ENCODE peak calls at places on chromosomes 2 and 18, in nine cellular contexts. M is fibroblast of mammary gland; I is activated CD8-positive, alpha-beta memory T cell treated with anti-CD3 and anti-CD28 coated beads, Interleukin-2, amount 50 U/mL, for 48 hours; E is stimulated activated CD4-positive, alpha-beta T cell treated with anti-CD3 and anti-CD28 coated beads, TNF-alpha, amount 100 ng/mL, for 1 hour; P is heart right ventricle; Z is HTR-8/SVneo; J is breast epithelium; V is small intestine; L is LHCN-M2. S is an unnamed sample.

GRCh38 chr2:164840458-164840929 is 1.1 kb downstream of the COBLL1 start:
- DNase-seq in M (no peak), I (peak), E (no peak), L (peak), J (no peak), V (peak), P (peak), Z (no peak), S (no peak)

GRCh38 chr18:46369323-46369722 is 265.1 kb downstream of the HAUS1 start:
- DNase-seq in I (no peak), J (no peak), E (no peak), P (no peak), Z (peak), M (no peak), L (no peak), V (no peak), S (no peak)

GRCh38 chr18:69469444-69469919 is 68.8 kb downstream of the DOK6 start:
- DNase-seq in M (peak), I (peak), J (no peak), P (no peak), L (no peak), Z (no peak), V (peak), E (no peak), S (no peak)

GRCh38 chr2:14861201-14861600 is 228.7 kb downstream of the LRATD1 start:
- DNase-seq in P (no peak), M (no peak), J (no peak), E (no peak), L (no peak), V (no peak), Z (no peak), I (no peak), S (no peak)

GRCh38 chr2:117551858-117552257 is 262.6 kb upstream of the DDX18 start:
- DNase-seq in M (no peak), E (no peak), Z (no peak), I (no peak), J (no peak), L (no peak), P (no peak), V (no peak), S (no peak)

GRCh38 chr18:12689256-12689655 is 13.3 kb downstream of the CEP76 start:
- DNase-seq in J (no peak), Z (no peak), L (no peak), E (no peak), V (no peak), M (no peak), I (no peak), P (no peak), S (no peak)

GRCh38 chr2:182142062-182142461 is 156.4 kb downstream of the PPP1R1C start:
- DNase-seq in J (no peak), I (no peak), Z (no peak), E (no peak), P (no peak), L (no peak), V (no peak), M (no peak), S (peak)

GRCh38 chr2:236825989-236826510 is 256.4 kb downstream of the ACKR3 start:
- DNase-seq in M (no peak), P (no peak), J (no peak), E (no peak), L (no peak), I (no peak), Z (no peak), V (no peak), S (no peak)

GRCh38 chr2:137155351-137156104 is 390.2 kb downstream of the THSD7B start:
- DNase-seq in M (peak), P (no peak), J (no peak), V (no peak), I (no peak), E (no peak), Z (peak), L (peak), S (peak)

S was measured in astrocyte.